ENCODE peak calls at places on chromosome 12, in ten cellular contexts. J is epithelial cell of prostate, S is IMR-90, B is occipital lobe, E is NCI-H1105, Z is sigmoid colon, N is NCI-H1092, Y is OCI-LY7, V is midbrain, P is fibroblast of mammary gland. U is an unnamed sample.
A peak's percentile ranks its signal among the peaks of the same experiment; 100 is the strongest.

GRCh38 chr12:8038659-8039114 is 6.2 kb downstream of the FOXJ2 start:
- DNase-seq in J (no peak), S (peak; percentile 72), B (peak; percentile 82), E (peak; percentile 86), Z (peak; percentile 87), N (peak; percentile 62), Y (no peak), V (no peak), P (peak; percentile 55), U (peak; percentile 55)

GRCh38 chr12:20214286-20214685 is 154.1 kb upstream of the PDE3A start:
- DNase-seq in J (no peak), S (peak; percentile 48), B (no peak), E (no peak), Z (no peak), N (peak; percentile 5), Y (no peak), V (no peak), P (peak; percentile 58), U (peak; percentile 6)

GRCh38 chr12:121550974-121551631 is 29.7 kb downstream of the KDM2B start:
- DNase-seq in J (no peak), S (no peak), B (no peak), E (no peak), Z (no peak), N (no peak), Y (no peak), V (no peak), P (no peak), U (no peak)

GRCh38 chr12:111330800-111331752 is 37.8 kb downstream of the PHETA1 start:
- DNase-seq in J (no peak), S (peak; percentile 24), B (no peak), E (no peak), Z (no peak), N (no peak), Y (peak; percentile 61), V (no peak), P (peak; percentile 46), U (peak; percentile 59)

GRCh38 chr12:98179151-98179550 is 336.2 kb upstream of the TMPO start:
- DNase-seq in J (no peak), S (no peak), B (no peak), E (no peak), Z (no peak), N (no peak), Y (no peak), V (no peak), P (no peak), U (no peak)

GRCh38 chr12:45498645-45499044 is 230.9 kb upstream of the ARID2 start:
- DNase-seq in J (no peak), S (no peak), B (no peak), E (no peak), Z (no peak), N (no peak), Y (no peak), V (no peak), P (no peak), U (no peak)

GRCh38 chr12:46073321-46073720 is 82.9 kb upstream of the SCAF11 start:
- DNase-seq in J (no peak), S (peak; percentile 19), B (no peak), E (no peak), Z (no peak), N (no peak), Y (no peak), V (no peak), P (no peak), U (no peak)

GRCh38 chr12:80551897-80552296 is 107.9 kb downstream of the PTPRQ start:
- DNase-seq in J (peak; percentile 79), S (peak; percentile 99), B (no peak), E (no peak), Z (no peak), N (no peak), Y (no peak), V (no peak), P (peak; percentile 98), U (peak; percentile 98)

GRCh38 chr12:24134092-24134491 is 184.6 kb upstream of the SOX5 start:
- DNase-seq in J (no peak), S (peak; percentile 10), B (no peak), E (no peak), Z (no peak), N (no peak), Y (no peak), V (no peak), P (no peak), U (no peak)

GRCh38 chr12:15268927-15269552 is 47.8 kb upstream of the RERG start:
- DNase-seq in J (peak; percentile 14), S (peak; percentile 58), B (no peak), E (peak; percentile 74), Z (peak; percentile 72), N (peak; percentile 64), Y (peak; percentile 66), V (peak; percentile 45), P (peak; percentile 81), U (peak; percentile 55)

GRCh38 chr12:88805692-88806091 is 225.4 kb upstream of the KITLG start:
- DNase-seq in J (no peak), S (no peak), B (no peak), E (no peak), Z (no peak), N (no peak), Y (no peak), V (no peak), P (peak; percentile 46), U (peak; percentile 54)

GRCh38 chr12:48814313-48815280 is 3.7 kb upstream of the CACNB3 start:
- DNase-seq in J (no peak), S (peak; percentile 75), B (no peak), E (peak; percentile 35), Z (peak; percentile 94), N (peak; percentile 28), Y (peak; percentile 90), V (peak; percentile 65), P (peak; percentile 75), U (peak; percentile 82)

GRCh38 chr12:62799126-62799736 is 135.7 kb downstream of the PPM1H start:
- DNase-seq in J (no peak), S (peak; percentile 72), B (no peak), E (peak; percentile 70), Z (no peak), N (peak; percentile 39), Y (peak; percentile 76), V (peak; percentile 76), P (peak; percentile 72), U (peak; percentile 72)

GRCh38 chr12:55729592-55730446 is 1.0 kb upstream of the CD63 start:
- DNase-seq in J (no peak), S (peak; percentile 94), B (peak; percentile 87), E (peak; percentile 42), Z (peak; percentile 97), N (peak; percentile 40), Y (peak; percentile 70), V (peak; percentile 90), P (peak; percentile 94), U (peak; percentile 96)

GRCh38 chr12:53423597-53423996 is at the start of gene AMHR2:
- DNase-seq in J (no peak), S (no peak), B (no peak), E (no peak), Z (no peak), N (no peak), Y (no peak), V (no peak), P (no peak), U (no peak)

GRCh38 chr12:112716099-112717093 is 75.2 kb upstream of the RPH3A start:
- DNase-seq in J (no peak), S (no peak), B (no peak), E (no peak), Z (no peak), N (no peak), Y (peak; percentile 29), V (peak; percentile 15), P (no peak), U (no peak)

GRCh38 chr12:118981285-118982201 is at the start of gene SRRM4:
- DNase-seq in J (no peak), S (no peak), B (peak; percentile 80), E (peak; percentile 92), Z (no peak), N (peak; percentile 85), Y (no peak), V (peak; percentile 40), P (no peak), U (no peak)

GRCh38 chr12:13099066-13099909 is 4.2 kb downstream of the GSG1 start:
- DNase-seq in J (no peak), S (no peak), B (no peak), E (no peak), Z (no peak), N (no peak), Y (peak; percentile 45), V (no peak), P (no peak), U (no peak)

GRCh38 chr12:65892905-65893304 is 68.6 kb downstream of the HMGA2 start:
- DNase-seq in J (no peak), S (peak; percentile 87), B (no peak), E (no peak), Z (no peak), N (no peak), Y (no peak), V (no peak), P (peak; percentile 85), U (peak; percentile 94)

GRCh38 chr12:75646329-75646940 is 135.0 kb upstream of the KRR1 start:
- DNase-seq in J (no peak), S (peak; percentile 24), B (no peak), E (no peak), Z (no peak), N (no peak), Y (no peak), V (no peak), P (no peak), U (no peak)

GRCh38 chr12:57756406-57757341 is 1.8 kb downstream of the MARCHF9 start:
- DNase-seq in J (no peak), S (no peak), B (no peak), E (no peak), Z (peak; percentile 65), N (no peak), Y (peak; percentile 85), V (peak; percentile 5), P (no peak), U (no peak)

GRCh38 chr12:68376901-68377300 is 44.7 kb upstream of the MDM1 start:
- DNase-seq in J (no peak), S (no peak), B (no peak), E (no peak), Z (no peak), N (no peak), Y (no peak), V (no peak), P (no peak), U (no peak)